ENCODE peak calls at places on chromosomes 5 and 9, in eight cellular contexts. F is central memory CD4-positive, alpha-beta T cell; W is caudate nucleus; V is HS-27A; X is ACHN; J is effector CD8-positive, alpha-beta T cell; D is SK-N-DZ; Z is nephron progenitor cell. M is an unnamed sample.

GRCh38 chr5:123119334-123119986 is 30.4 kb downstream of the PRDM6 start:
- DNase-seq in X (no peak), W (no peak), J (no peak), V (peak; percentile 47), Z (peak; percentile 42), F (no peak), D (no peak), M (no peak)

GRCh38 chr5:180235846-180236245 is 26.8 kb upstream of the RASGEF1C start:
- DNase-seq in F (no peak), Z (no peak), V (no peak), X (no peak), D (no peak), W (no peak), J (no peak), M (no peak)

GRCh38 chr9:71446499-71447411 is 321.6 kb downstream of the CEMIP2 start:
- DNase-seq in F (no peak), J (no peak), D (peak; percentile 52), Z (peak; percentile 87), X (peak; percentile 73), W (peak; percentile 54), V (no peak), M (no peak)

GRCh38 chr9:97502222-97502983 is 937 bp downstream of the TMOD1 start:
- DNase-seq in J (no peak), Z (peak; percentile 8), W (no peak), V (no peak), D (peak; percentile 11), X (no peak), F (no peak), M (no peak)

GRCh38 chr5:162607879-162608278 is 540.3 kb downstream of the GABRG2 start:
- DNase-seq in V (no peak), F (no peak), Z (no peak), W (no peak), D (no peak), J (no peak), X (no peak), M (no peak)

GRCh38 chr9:109015026-109015280 is 1.7 kb upstream of the CTNNAL1 start:
- DNase-seq in X (no peak), D (no peak), J (no peak), Z (no peak), F (no peak), V (no peak), W (no peak), M (no peak)

GRCh38 chr5:21225223-21226064 is 1237.4 kb upstream of the CDH18 start:
- DNase-seq in F (no peak), X (no peak), D (no peak), J (no peak), V (no peak), Z (no peak), W (no peak), M (no peak)

GRCh38 chr5:93395010-93395409 is 186.0 kb downstream of the NR2F1-AS1 start:
- DNase-seq in Z (no peak), D (no peak), V (no peak), J (no peak), X (no peak), W (no peak), F (no peak), M (no peak)

GRCh38 chr5:145920542-145921210 is 15.7 kb upstream of the SH3RF2 start:
- DNase-seq in X (no peak), D (no peak), W (no peak), F (no peak), J (no peak), Z (no peak), V (no peak), M (no peak)

GRCh38 chr5:174309131-174309845 is 263.8 kb downstream of the NSG2 start:
- DNase-seq in W (no peak), X (no peak), F (no peak), J (no peak), V (no peak), D (no peak), Z (no peak), M (no peak)

GRCh38 chr5:176568657-176569056 is 19.5 kb downstream of the CDHR2 start:
- DNase-seq in Z (no peak), X (no peak), J (no peak), V (no peak), F (no peak), W (no peak), D (no peak), M (no peak)

GRCh38 chr5:179485845-179486575 is 64.3 kb upstream of the RUFY1 start:
- DNase-seq in D (no peak), X (no peak), Z (no peak), V (no peak), F (no peak), W (no peak), J (no peak), M (no peak)

GRCh38 chr5:96733771-96734498 is 71.8 kb downstream of the CAST start:
- DNase-seq in F (no peak), X (no peak), D (no peak), V (no peak), Z (no peak), J (no peak), W (no peak), M (no peak)

GRCh38 chr5:32278403-32278802 is 34.3 kb downstream of the MTMR12 start:
- DNase-seq in V (peak; percentile 26), W (no peak), F (no peak), X (no peak), Z (no peak), J (no peak), D (no peak), M (no peak)

GRCh38 chr9:106467113-106467846 is 395.7 kb upstream of the ZNF462 start:
- DNase-seq in F (no peak), X (no peak), W (no peak), V (no peak), J (no peak), D (no peak), Z (peak; percentile 52), M (no peak)

GRCh38 chr9:125969868-125970267 is 222.7 kb downstream of the PBX3 start:
- DNase-seq in D (no peak), Z (no peak), F (no peak), V (no peak), J (no peak), W (no peak), X (no peak), M (no peak)

GRCh38 chr5:80082731-80083114 is 47.6 kb downstream of the THBS4 start:
- DNase-seq in W (peak; percentile 68), Z (peak; percentile 65), J (peak; percentile 32), D (no peak), V (no peak), F (peak; percentile 46), X (no peak), M (peak; percentile 16)

GRCh38 chr5:107799306-107799705 is 128.6 kb upstream of the EFNA5 start:
- DNase-seq in V (no peak), X (no peak), J (no peak), W (no peak), D (peak; percentile 73), F (no peak), Z (no peak), M (no peak)

GRCh38 chr9:86046080-86046636 is 53.2 kb downstream of the GOLM1 start:
- DNase-seq in V (no peak), W (no peak), J (no peak), D (no peak), F (no peak), X (no peak), Z (no peak), M (no peak)

GRCh38 chr9:113026200-113026599 is 14.2 kb upstream of the ZNF883 start:
- DNase-seq in V (no peak), D (no peak), J (no peak), X (no peak), F (no peak), W (no peak), Z (no peak), M (no peak)

GRCh38 chr5:140632366-140633080 is 452 bp downstream of the CD14 start:
- DNase-seq in V (no peak), D (peak; percentile 50), F (peak; percentile 56), Z (no peak), W (peak; percentile 43), J (no peak), X (peak; percentile 32), M (no peak)

GRCh38 chr5:73544429-73545402 is 20.7 kb downstream of the ANKRA2 start:
- DNase-seq in D (peak; percentile 74), Z (no peak), J (no peak), F (no peak), V (no peak), X (no peak), W (no peak), M (no peak)

M was measured in AML-193.